ENCODE peak calls at places on chromosomes 5 and 9, in seven cellular contexts. V, Z, J, U, C, O and E are unnamed samples.

GRCh38 chr9:27118916-27119315 is 9.9 kb downstream of the TEK start:
- DNase-seq in V (no peak), C (no peak), U (peak; percentile 31), O (no peak), J (no peak), Z (no peak), E (no peak)

GRCh38 chr9:108913391-108913790 is 20.5 kb downstream of the ELP1 start:
- DNase-seq in V (no peak), Z (no peak), J (no peak), U (peak; percentile 21), C (peak; percentile 3), O (no peak), E (no peak)

GRCh38 chr9:112175796-112176315 is 759 bp upstream of the SUSD1 start:
- DNase-seq in Z (no peak), O (no peak), V (no peak), C (no peak), J (peak; percentile 21), U (no peak), E (no peak)

GRCh38 chr5:1764606-1764960 is 35.1 kb downstream of the MRPL36 start:
- DNase-seq in O (no peak), U (no peak), V (no peak), C (no peak), Z (no peak), J (no peak), E (no peak)

GRCh38 chr5:160799160-160799559 is 52.9 kb downstream of the ATP10B start:
- DNase-seq in Z (no peak), U (no peak), C (no peak), V (no peak), J (peak; percentile 10), O (no peak), E (no peak)

GRCh38 chr9:81052846-81053245 is 636.5 kb downstream of the TLE1 start:
- DNase-seq in C (peak; percentile 7), Z (no peak), J (no peak), V (no peak), O (no peak), U (peak; percentile 1), E (no peak)

GRCh38 chr5:854217-854616 is 3.4 kb upstream of the ZDHHC11 start:
- DNase-seq in J (no peak), U (no peak), Z (no peak), C (no peak), V (no peak), O (no peak), E (no peak)

GRCh38 chr9:119905706-119906105 is 536.5 kb upstream of the BRINP1 start:
- DNase-seq in V (no peak), J (no peak), C (no peak), O (no peak), Z (no peak), U (no peak), E (no peak)

GRCh38 chr9:137715321-137715720 is 96.5 kb downstream of the EHMT1 start:
- DNase-seq in C (no peak), U (no peak), O (no peak), Z (no peak), V (no peak), J (no peak), E (no peak)